ENCODE peak calls at places on chromosomes 5 and 9, in eight cellular contexts. One of them, this sample, is unnamed.

GRCh38 chr5:121870489-121870888 is 18.8 kb downstream of the FTMT start:
- DNase-seq in kidney: no peak
- DNase-seq in GM23338: peak
- DNase-seq in AG04450: no peak
- DNase-seq in cardiac muscle cell: peak
- DNase-seq in astrocyte of the spinal cord: peak
- DNase-seq in epithelial cell of esophagus: peak
- DNase-seq in heart right ventricle: no peak
- DNase-seq in this sample: peak

GRCh38 chr5:169548315-169548714 is 35.3 kb upstream of the SPDL1 start:
- DNase-seq in kidney: no peak
- DNase-seq in GM23338: peak
- DNase-seq in AG04450: no peak
- DNase-seq in cardiac muscle cell: peak
- DNase-seq in astrocyte of the spinal cord: peak
- DNase-seq in epithelial cell of esophagus: peak
- DNase-seq in heart right ventricle: no peak
- DNase-seq in this sample: peak

GRCh38 chr9:38318755-38319495 is 73.6 kb upstream of the ALDH1B1 start:
- DNase-seq in kidney: no peak
- DNase-seq in GM23338: no peak
- DNase-seq in AG04450: peak
- DNase-seq in cardiac muscle cell: peak
- DNase-seq in astrocyte of the spinal cord: peak
- DNase-seq in epithelial cell of esophagus: peak
- DNase-seq in heart right ventricle: no peak
- DNase-seq in this sample: peak

GRCh38 chr9:93304574-93305496 is 120.9 kb downstream of the WNK2 start:
- DNase-seq in kidney: peak
- DNase-seq in GM23338: peak
- DNase-seq in AG04450: no peak
- DNase-seq in cardiac muscle cell: peak
- DNase-seq in astrocyte of the spinal cord: peak
- DNase-seq in epithelial cell of esophagus: peak
- DNase-seq in heart right ventricle: peak
- DNase-seq in this sample: peak

GRCh38 chr9:77751341-77752091 is 103.4 kb upstream of the GNA14 start:
- DNase-seq in kidney: no peak
- DNase-seq in GM23338: peak
- DNase-seq in AG04450: peak
- DNase-seq in cardiac muscle cell: peak
- DNase-seq in astrocyte of the spinal cord: peak
- DNase-seq in epithelial cell of esophagus: peak
- DNase-seq in heart right ventricle: peak
- DNase-seq in this sample: peak

GRCh38 chr5:92371889-92372235 is 988.7 kb upstream of the ARRDC3 start:
- DNase-seq in kidney: no peak
- DNase-seq in GM23338: no peak
- DNase-seq in AG04450: no peak
- DNase-seq in cardiac muscle cell: no peak
- DNase-seq in astrocyte of the spinal cord: peak
- DNase-seq in epithelial cell of esophagus: peak
- DNase-seq in heart right ventricle: no peak
- DNase-seq in this sample: peak

GRCh38 chr5:17218353-17219005 is 1.0 kb downstream of the BASP1 start:
- DNase-seq in kidney: peak
- DNase-seq in GM23338: peak
- DNase-seq in AG04450: no peak
- DNase-seq in cardiac muscle cell: peak
- DNase-seq in astrocyte of the spinal cord: peak
- DNase-seq in epithelial cell of esophagus: peak
- DNase-seq in heart right ventricle: peak
- DNase-seq in this sample: peak

GRCh38 chr5:167582263-167582662 is 709.2 kb upstream of the WWC1 start:
- DNase-seq in kidney: no peak
- DNase-seq in GM23338: no peak
- DNase-seq in AG04450: no peak
- DNase-seq in cardiac muscle cell: peak
- DNase-seq in astrocyte of the spinal cord: peak
- DNase-seq in epithelial cell of esophagus: peak
- DNase-seq in heart right ventricle: no peak
- DNase-seq in this sample: no peak

GRCh38 chr5:171600736-171601265 is 181.4 kb downstream of the FGF18 start:
- DNase-seq in kidney: no peak
- DNase-seq in GM23338: no peak
- DNase-seq in AG04450: no peak
- DNase-seq in cardiac muscle cell: peak
- DNase-seq in astrocyte of the spinal cord: no peak
- DNase-seq in epithelial cell of esophagus: no peak
- DNase-seq in heart right ventricle: no peak
- DNase-seq in this sample: peak

GRCh38 chr9:93713716-93714115 is 137.3 kb downstream of the PHF2 start:
- DNase-seq in kidney: no peak
- DNase-seq in GM23338: no peak
- DNase-seq in AG04450: no peak
- DNase-seq in cardiac muscle cell: no peak
- DNase-seq in astrocyte of the spinal cord: no peak
- DNase-seq in epithelial cell of esophagus: no peak
- DNase-seq in heart right ventricle: no peak
- DNase-seq in this sample: no peak

GRCh38 chr9:133035669-133036068 is 4.9 kb downstream of the GTF3C5 start:
- DNase-seq in kidney: no peak
- DNase-seq in GM23338: no peak
- DNase-seq in AG04450: no peak
- DNase-seq in cardiac muscle cell: no peak
- DNase-seq in astrocyte of the spinal cord: no peak
- DNase-seq in epithelial cell of esophagus: peak
- DNase-seq in heart right ventricle: no peak
- DNase-seq in this sample: no peak

GRCh38 chr5:149747141-149747832 is 17.2 kb downstream of the PPARGC1B start:
- DNase-seq in kidney: peak
- DNase-seq in GM23338: peak
- DNase-seq in AG04450: no peak
- DNase-seq in cardiac muscle cell: no peak
- DNase-seq in astrocyte of the spinal cord: no peak
- DNase-seq in epithelial cell of esophagus: peak
- DNase-seq in heart right ventricle: no peak
- DNase-seq in this sample: no peak

GRCh38 chr9:131642496-131643083 is 97.3 kb downstream of the PRRT1B start:
- DNase-seq in kidney: no peak
- DNase-seq in GM23338: no peak
- DNase-seq in AG04450: no peak
- DNase-seq in cardiac muscle cell: no peak
- DNase-seq in astrocyte of the spinal cord: no peak
- DNase-seq in epithelial cell of esophagus: no peak
- DNase-seq in heart right ventricle: no peak
- DNase-seq in this sample: no peak

GRCh38 chr9:131639771-131640437 is 94.6 kb downstream of the PRRT1B start:
- DNase-seq in kidney: no peak
- DNase-seq in GM23338: no peak
- DNase-seq in AG04450: no peak
- DNase-seq in cardiac muscle cell: no peak
- DNase-seq in astrocyte of the spinal cord: no peak
- DNase-seq in epithelial cell of esophagus: peak
- DNase-seq in heart right ventricle: no peak
- DNase-seq in this sample: no peak

GRCh38 chr9:131645078-131645776 is 94.6 kb downstream of the RAPGEF1 start:
- DNase-seq in kidney: no peak
- DNase-seq in GM23338: no peak
- DNase-seq in AG04450: no peak
- DNase-seq in cardiac muscle cell: no peak
- DNase-seq in astrocyte of the spinal cord: no peak
- DNase-seq in epithelial cell of esophagus: no peak
- DNase-seq in heart right ventricle: no peak
- DNase-seq in this sample: peak

GRCh38 chr9:131640438-131641181 is 95.3 kb downstream of the PRRT1B start:
- DNase-seq in kidney: no peak
- DNase-seq in GM23338: no peak
- DNase-seq in AG04450: peak
- DNase-seq in cardiac muscle cell: peak
- DNase-seq in astrocyte of the spinal cord: no peak
- DNase-seq in epithelial cell of esophagus: no peak
- DNase-seq in heart right ventricle: no peak
- DNase-seq in this sample: no peak

DNA sequence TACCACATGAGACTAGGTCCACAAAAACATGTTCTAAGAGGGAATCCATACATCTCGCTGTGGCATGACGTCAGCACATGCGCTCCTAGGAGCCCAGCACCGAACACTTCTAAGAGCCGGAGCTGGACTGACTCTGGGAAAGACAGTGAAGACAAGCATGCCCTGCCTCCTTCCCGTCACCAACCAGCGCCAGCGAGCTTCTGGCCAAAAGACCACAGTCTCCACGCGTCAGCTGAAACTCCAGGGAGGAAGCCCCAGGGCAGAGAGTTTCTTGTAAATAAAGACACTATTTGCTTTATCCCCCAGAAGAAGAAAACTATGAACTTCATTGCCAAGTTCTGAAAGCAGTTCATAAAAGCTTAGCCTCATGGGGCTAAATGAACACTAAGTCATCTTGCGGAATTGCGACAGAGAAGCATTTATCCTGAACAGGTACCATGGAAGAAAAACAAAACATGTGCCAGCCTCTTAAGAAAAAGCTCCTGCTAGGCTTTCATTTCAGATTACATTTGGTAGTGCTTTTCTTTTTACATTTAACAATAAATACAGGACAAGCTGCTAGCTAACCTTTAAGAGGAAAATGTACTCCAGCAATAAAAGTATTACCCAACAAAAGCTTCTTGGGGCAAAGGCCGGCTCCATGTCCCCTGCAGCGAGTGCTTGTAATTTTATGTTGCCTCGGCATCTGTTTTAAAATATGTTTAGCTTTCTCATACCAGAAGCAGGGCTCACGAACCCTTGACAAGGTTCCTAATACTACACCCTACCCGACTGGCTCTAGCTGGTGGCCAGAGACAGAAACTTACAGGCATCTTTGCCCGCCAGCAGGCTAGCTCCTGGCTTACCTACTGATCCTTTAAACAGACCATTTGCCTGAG is 96.5 kb downstream of the PRRT1B start:
- DNase-seq in kidney: peak
- DNase-seq in GM23338: no peak
- DNase-seq in AG04450: no peak
- DNase-seq in cardiac muscle cell: no peak
- DNase-seq in astrocyte of the spinal cord: peak
- DNase-seq in epithelial cell of esophagus: no peak
- DNase-seq in heart right ventricle: no peak
- DNase-seq in this sample: peak
- TF ChIP-seq CTCF in kidney: no peak
- TF ChIP-seq CTCF in GM23338: no peak
- TF ChIP-seq CTCF in AG04450: no peak
- TF ChIP-seq CTCF in cardiac muscle cell: no peak
- TF ChIP-seq CTCF in astrocyte of the spinal cord: peak
- TF ChIP-seq CTCF in epithelial cell of esophagus: no peak
- TF ChIP-seq CTCF in heart right ventricle: no peak
- TF ChIP-seq CTCF in this sample: no peak

DNA sequence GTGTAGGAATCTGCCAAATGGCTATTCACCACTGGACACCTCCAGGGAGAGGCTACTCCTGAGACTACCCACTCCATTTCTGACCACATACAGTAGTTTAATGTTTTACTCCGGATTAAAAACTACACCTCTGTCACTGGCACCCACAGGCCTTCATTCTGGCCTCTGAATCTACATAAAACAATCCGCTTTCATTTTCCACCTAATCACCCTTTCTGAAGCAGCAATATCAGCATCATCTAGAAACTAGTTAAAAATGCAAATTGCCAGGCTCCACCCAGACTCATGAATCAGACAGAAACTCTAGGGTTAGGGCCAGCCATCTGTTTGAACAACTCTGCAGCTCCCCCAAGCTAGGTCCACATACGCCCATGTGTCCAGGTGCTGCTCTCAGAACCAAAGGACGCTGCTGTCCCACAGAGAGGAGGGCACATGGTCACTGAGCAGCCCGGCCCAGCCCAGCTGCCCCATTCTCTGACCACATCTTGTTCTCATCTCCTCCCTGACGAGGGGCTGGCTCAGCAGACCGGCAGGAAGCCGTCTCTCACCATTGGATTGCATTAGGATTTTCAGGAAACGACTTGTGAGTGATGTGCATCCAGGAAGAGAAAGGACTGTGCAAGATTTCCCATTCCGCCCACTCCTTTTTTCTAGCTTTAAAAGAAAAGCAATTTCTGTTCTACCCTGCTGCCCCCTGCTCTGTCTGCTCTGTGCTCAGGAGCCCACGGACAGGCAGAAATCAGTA is 34.7 kb downstream of the ADAM19 start:
- DNase-seq in kidney: peak
- DNase-seq in GM23338: no peak
- DNase-seq in AG04450: no peak
- DNase-seq in cardiac muscle cell: peak
- DNase-seq in astrocyte of the spinal cord: peak
- DNase-seq in epithelial cell of esophagus: peak
- DNase-seq in heart right ventricle: peak
- DNase-seq in this sample: no peak
- H3K4me3 ChIP-seq in kidney: no peak
- H3K4me3 ChIP-seq in GM23338: no peak
- H3K4me3 ChIP-seq in AG04450: peak
- H3K4me3 ChIP-seq in cardiac muscle cell: no peak
- H3K4me3 ChIP-seq in astrocyte of the spinal cord: no peak
- H3K4me3 ChIP-seq in epithelial cell of esophagus: no peak
- H3K4me3 ChIP-seq in heart right ventricle: no peak
- H3K4me3 ChIP-seq in this sample: no peak

DNA sequence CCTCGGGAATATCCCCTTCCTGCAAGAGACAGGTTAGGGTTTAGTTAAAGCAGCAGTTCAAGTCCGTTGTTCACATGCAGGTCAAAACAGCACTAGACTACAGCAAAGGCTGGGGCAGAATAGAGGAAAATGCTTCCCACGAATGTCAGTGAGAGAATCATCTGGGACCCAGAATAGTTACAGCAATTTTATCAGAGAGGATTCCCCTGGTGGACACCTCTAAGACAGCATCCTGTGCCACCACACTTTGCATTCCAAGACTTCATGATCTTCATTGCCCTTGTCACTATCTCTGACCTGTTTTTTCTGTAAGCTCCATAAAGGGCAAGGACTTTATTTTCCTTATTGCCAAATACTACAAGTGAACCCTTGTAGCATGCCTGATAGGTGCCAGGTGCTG is 12.9 kb downstream of the GRXCR2 start:
- DNase-seq in kidney: no peak
- DNase-seq in GM23338: peak
- DNase-seq in AG04450: no peak
- DNase-seq in cardiac muscle cell: no peak
- DNase-seq in astrocyte of the spinal cord: no peak
- DNase-seq in epithelial cell of esophagus: no peak
- DNase-seq in heart right ventricle: no peak
- DNase-seq in this sample: no peak
- TF ChIP-seq CTCF in kidney: no peak
- TF ChIP-seq CTCF in GM23338: peak
- TF ChIP-seq CTCF in AG04450: peak
- TF ChIP-seq CTCF in cardiac muscle cell: peak
- TF ChIP-seq CTCF in astrocyte of the spinal cord: peak
- TF ChIP-seq CTCF in epithelial cell of esophagus: peak
- TF ChIP-seq CTCF in heart right ventricle: no peak
- TF ChIP-seq CTCF in this sample: no peak

DNA sequence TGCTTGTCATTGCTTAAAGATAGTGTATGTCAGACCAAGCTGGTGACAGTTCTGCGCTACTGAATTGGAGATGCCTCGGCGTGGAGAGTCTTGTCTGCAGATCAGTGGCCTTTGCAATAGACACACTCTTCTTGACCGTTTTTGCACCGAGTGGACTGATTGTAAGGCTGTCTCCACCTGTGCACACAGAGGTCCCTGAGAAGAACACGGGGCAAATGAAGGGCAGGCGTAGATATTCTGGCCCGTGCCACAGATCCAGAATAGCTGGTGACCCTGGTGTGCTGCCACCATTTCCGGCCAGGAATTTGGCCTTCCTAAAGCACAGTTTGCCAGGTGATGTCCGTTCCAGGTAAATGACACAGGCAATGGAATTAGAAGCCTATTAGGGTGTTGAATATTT is 102.4 kb downstream of the TRIO start:
- DNase-seq in kidney: no peak
- DNase-seq in GM23338: no peak
- DNase-seq in AG04450: no peak
- DNase-seq in cardiac muscle cell: no peak
- DNase-seq in astrocyte of the spinal cord: no peak
- DNase-seq in epithelial cell of esophagus: no peak
- DNase-seq in heart right ventricle: no peak
- DNase-seq in this sample: no peak
- H3K4me3 ChIP-seq in kidney: no peak
- H3K4me3 ChIP-seq in GM23338: no peak
- H3K4me3 ChIP-seq in AG04450: no peak
- H3K4me3 ChIP-seq in cardiac muscle cell: no peak
- H3K4me3 ChIP-seq in astrocyte of the spinal cord: no peak
- H3K4me3 ChIP-seq in epithelial cell of esophagus: no peak
- H3K4me3 ChIP-seq in heart right ventricle: no peak
- H3K4me3 ChIP-seq in this sample: no peak